ENCODE peak calls at places on chromosomes 3 and 15, in six cellular contexts. Q, L, K, T, O and U are unnamed samples.

GRCh38 chr15:48681274-48681840 is 35.8 kb upstream of the FBN1 start:
- DNase-seq in T (peak), K (no peak), L (no peak), O (peak), Q (no peak), U (no peak)

GRCh38 chr15:90512981-90513380 is 16.7 kb upstream of the CRTC3 start:
- DNase-seq in Q (no peak), T (no peak), L (no peak), O (no peak), K (no peak), U (no peak)

GRCh38 chr3:127604546-127605165 is 6.4 kb downstream of the MCM2 start:
- DNase-seq in K (no peak), O (no peak), Q (no peak), T (no peak), L (no peak), U (no peak)

GRCh38 chr3:141487419-141488345 is 855 bp downstream of the RASA2 start:
- DNase-seq in L (peak), Q (peak), K (peak), T (peak), O (peak), U (peak)

GRCh38 chr3:186307594-186307993 is 54.4 kb downstream of the DGKG start:
- DNase-seq in K (no peak), T (peak), Q (no peak), L (no peak), O (no peak), U (no peak)

GRCh38 chr3:111769965-111770364 is 89.1 kb upstream of the PHLDB2 start:
- DNase-seq in Q (no peak), T (no peak), K (no peak), L (no peak), O (no peak), U (no peak)

GRCh38 chr15:67521770-67522568 is 1.0 kb downstream of the C15orf61 start:
- DNase-seq in K (no peak), Q (no peak), T (peak), L (no peak), O (peak), U (no peak)

GRCh38 chr3:136730595-136731273 is 21.4 kb downstream of the STAG1 start:
- DNase-seq in L (no peak), Q (no peak), O (peak), T (no peak), K (no peak), U (no peak)

GRCh38 chr15:35810007-35810406 is 264.0 kb upstream of the DPH6 start:
- DNase-seq in Q (no peak), K (no peak), O (no peak), T (no peak), L (no peak), U (no peak)

GRCh38 chr3:124260206-124260915 is 268.4 kb upstream of the ROPN1 start:
- DNase-seq in O (no peak), Q (peak), K (peak), L (peak), T (peak), U (peak)

GRCh38 chr15:60918234-60918964 is 310.7 kb downstream of the RORA start:
- DNase-seq in O (peak), L (no peak), K (no peak), Q (no peak), T (no peak), U (peak)

GRCh38 chr3:118740722-118741290 is 293.8 kb downstream of the IGSF11 start:
- DNase-seq in Q (no peak), K (no peak), T (no peak), L (no peak), O (no peak), U (no peak)

GRCh38 chr3:164539215-164539614 is 539.1 kb downstream of the SI start:
- DNase-seq in K (no peak), Q (no peak), L (no peak), O (no peak), T (no peak), U (no peak)

GRCh38 chr3:83890039-83890762 is 1068.6 kb upstream of the CADM2 start:
- DNase-seq in L (no peak), T (peak), K (no peak), Q (no peak), O (no peak), U (no peak)

GRCh38 chr15:39558421-39558820 is 22.5 kb upstream of the THBS1 start:
- DNase-seq in T (no peak), L (no peak), O (no peak), K (no peak), Q (no peak), U (no peak)

GRCh38 chr15:68098465-68098864 is 44.4 kb downstream of the PIAS1 start:
- DNase-seq in T (no peak), O (no peak), K (no peak), Q (no peak), L (no peak), U (no peak)

GRCh38 chr3:135017494-135017893 is 222.4 kb downstream of the EPHB1 start:
- DNase-seq in K (no peak), L (no peak), T (no peak), O (no peak), Q (no peak), U (no peak)

GRCh38 chr15:43210172-43210745 is 10.6 kb downstream of the EPB42 start:
- DNase-seq in K (no peak), O (no peak), T (no peak), Q (no peak), L (no peak), U (no peak)

GRCh38 chr3:148727242-148727641 is 29.5 kb downstream of the AGTR1 start:
- DNase-seq in K (no peak), Q (peak), O (peak), L (no peak), T (peak), U (no peak)

GRCh38 chr3:12187448-12188327 is 29.0 kb upstream of the TIMP4 start:
- DNase-seq in T (peak), Q (peak), K (peak), L (no peak), O (peak), U (no peak)

GRCh38 chr15:23447107-23447500 is at the start of gene GOLGA6L2:
- DNase-seq in O (no peak), Q (no peak), K (no peak), L (no peak), T (peak), U (no peak)

GRCh38 chr15:84797212-84797611 is 19.9 kb upstream of the ALPK3 start:
- DNase-seq in Q (no peak), O (no peak), K (no peak), L (no peak), T (peak), U (no peak)

GRCh38 chr3:50604110-50604621 is 7.4 kb downstream of the CISH start:
- DNase-seq in O (no peak), Q (no peak), K (no peak), L (no peak), T (no peak), U (no peak)

GRCh38 chr3:136245691-136246090 is 4.4 kb upstream of the PCCB start:
- DNase-seq in K (no peak), T (no peak), Q (no peak), L (no peak), O (no peak), U (no peak)

GRCh38 chr15:19973718-19974117 is 567.9 kb downstream of the GOLGA6L6 start:
- DNase-seq in Q (no peak), L (no peak), K (no peak), O (no peak), T (no peak), U (no peak)

GRCh38 chr3:41365973-41366372 is 166.7 kb downstream of the CTNNB1 start:
- DNase-seq in K (no peak), Q (no peak), T (no peak), O (no peak), L (no peak), U (no peak)

GRCh38 chr3:98961161-98962155 is 60.0 kb upstream of the DCBLD2 start:
- DNase-seq in Q (no peak), T (peak), O (no peak), L (no peak), K (no peak), U (no peak)

GRCh38 chr15:85692873-85693272 is 101.9 kb downstream of the KLHL25 start:
- DNase-seq in L (no peak), O (peak), K (no peak), Q (no peak), T (no peak), U (no peak)

GRCh38 chr15:43828061-43828657 is 1.4 kb downstream of the WDR76 start:
- DNase-seq in Q (no peak), L (no peak), O (no peak), T (peak), K (no peak), U (no peak)

GRCh38 chr3:62119139-62119538 is 254.2 kb downstream of the FEZF2 start:
- DNase-seq in T (peak), L (peak), K (no peak), Q (peak), O (no peak), U (no peak)

GRCh38 chr3:184334470-184335158 is 2.8 kb upstream of the FAM131A start:
- DNase-seq in L (peak), K (no peak), T (peak), Q (no peak), O (peak), U (no peak)

GRCh38 chr3:58386966-58387365 is 46.7 kb downstream of the PDHB start:
- DNase-seq in Q (peak), L (no peak), K (peak), T (peak), O (no peak), U (no peak)

GRCh38 chr3:171846594-171846993 is 3.4 kb downstream of the TMEM212 start:
- DNase-seq in L (no peak), T (peak), K (no peak), Q (no peak), O (no peak), U (no peak)

GRCh38 chr3:184872200-184872599 is 60.2 kb downstream of the VPS8 start:
- DNase-seq in L (no peak), Q (no peak), T (no peak), K (no peak), O (no peak), U (no peak)

GRCh38 chr15:51171578-51171932 is 76.8 kb upstream of the TNFAIP8L3 start:
- DNase-seq in K (no peak), O (no peak), L (no peak), T (no peak), Q (no peak), U (no peak)

DNA sequence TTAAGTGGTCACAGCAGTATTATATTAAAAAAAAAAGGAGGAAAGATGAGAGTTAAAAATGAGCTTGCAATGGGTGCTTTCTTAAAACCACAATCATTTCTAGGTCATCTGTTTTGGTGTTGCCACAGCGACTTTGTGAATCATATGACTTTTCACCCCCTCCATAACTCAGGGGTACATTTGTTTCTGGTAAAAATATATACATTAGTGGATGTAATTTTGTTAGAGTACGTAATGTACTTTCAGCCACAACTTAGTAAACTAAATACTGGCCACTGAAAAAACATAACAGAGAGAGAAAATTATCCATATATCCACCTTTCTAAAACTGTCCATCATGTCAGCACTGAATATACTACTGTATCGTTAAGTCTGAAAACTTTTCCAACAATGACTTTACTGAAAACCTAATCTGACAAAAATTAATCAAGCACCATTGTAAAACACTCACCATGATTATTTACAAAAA is 3.4 kb downstream of the ANKRD28 start:
- DNase-seq in T (peak), L (no peak), K (no peak), Q (no peak), O (no peak), U (no peak)
- H3K4me3 ChIP-seq in T (peak), L (peak), K (no peak), Q (no peak), O (no peak), U (no peak)

GRCh38 chr3:179682681-179683080 is 29.8 kb downstream of the USP13 start:
- DNase-seq in L (no peak), T (no peak), O (no peak), K (no peak), Q (no peak), U (no peak)

GRCh38 chr3:179688847-179689246 is 36.0 kb downstream of the USP13 start:
- DNase-seq in O (no peak), T (peak), Q (no peak), L (no peak), K (no peak), U (no peak)

DNA sequence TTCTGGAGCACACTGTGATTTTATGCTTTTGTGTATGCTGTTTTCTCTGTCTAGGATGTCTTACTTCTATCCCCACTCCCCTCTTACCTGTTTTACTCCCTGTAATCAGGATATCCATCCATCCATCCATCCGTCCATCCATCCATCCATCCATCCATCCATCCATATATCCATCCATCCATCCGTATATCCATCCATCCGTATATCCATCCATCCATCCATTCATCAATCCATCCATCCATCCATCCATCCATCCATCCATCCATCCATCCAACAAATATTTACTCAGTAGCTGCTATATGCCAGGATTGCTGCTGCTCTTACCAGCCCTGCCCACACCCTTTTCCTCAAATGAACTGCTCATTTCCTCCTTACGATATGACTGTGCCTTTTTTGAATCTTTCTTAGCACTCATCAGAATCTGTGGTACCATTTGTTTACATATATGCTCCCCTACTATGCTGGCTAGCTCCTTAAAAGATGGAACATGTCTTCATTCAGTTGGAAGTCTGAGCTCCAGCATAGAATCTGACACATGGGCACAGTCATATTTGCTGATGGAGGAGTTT is 35.2 kb downstream of the USP13 start:
- DNase-seq in O (no peak), T (no peak), Q (no peak), K (no peak), L (no peak), U (no peak)
- H3K4me3 ChIP-seq in O (no peak), T (no peak), Q (no peak), K (no peak), L (no peak), U (no peak)

DNA sequence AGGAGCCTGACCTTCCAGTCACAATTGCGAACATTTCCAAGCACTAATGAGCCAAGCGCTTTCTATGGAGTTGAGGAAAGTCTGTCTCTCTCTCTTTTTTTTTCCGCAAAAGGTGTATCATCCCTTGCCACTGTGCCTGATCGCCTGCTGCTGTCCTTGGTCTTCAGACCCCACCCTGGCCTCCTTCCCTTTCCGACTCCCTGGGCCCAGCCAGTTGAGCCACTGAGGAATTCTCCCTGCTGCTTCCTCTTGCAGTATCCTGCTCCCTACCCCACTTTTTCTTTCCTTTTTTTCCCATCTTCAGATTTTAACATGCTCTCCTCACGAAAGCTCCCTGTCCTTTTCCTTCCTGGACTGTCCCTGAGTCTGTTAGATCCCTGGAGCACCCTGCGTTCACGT is 396.5 kb upstream of the C2CD4B start:
- DNase-seq in O (peak), L (no peak), T (no peak), K (no peak), Q (no peak), U (no peak)
- H3K4me3 ChIP-seq in O (peak), L (peak), T (no peak), K (peak), Q (no peak), U (no peak)

GRCh38 chr15:56731571-56731970 is 1.7 kb downstream of the ZNF280D start:
- DNase-seq in L (no peak), Q (no peak), O (no peak), T (no peak), K (no peak), U (no peak)
- H3K4me3 ChIP-seq in L (peak), Q (peak), O (no peak), T (peak), K (peak), U (no peak)

DNA sequence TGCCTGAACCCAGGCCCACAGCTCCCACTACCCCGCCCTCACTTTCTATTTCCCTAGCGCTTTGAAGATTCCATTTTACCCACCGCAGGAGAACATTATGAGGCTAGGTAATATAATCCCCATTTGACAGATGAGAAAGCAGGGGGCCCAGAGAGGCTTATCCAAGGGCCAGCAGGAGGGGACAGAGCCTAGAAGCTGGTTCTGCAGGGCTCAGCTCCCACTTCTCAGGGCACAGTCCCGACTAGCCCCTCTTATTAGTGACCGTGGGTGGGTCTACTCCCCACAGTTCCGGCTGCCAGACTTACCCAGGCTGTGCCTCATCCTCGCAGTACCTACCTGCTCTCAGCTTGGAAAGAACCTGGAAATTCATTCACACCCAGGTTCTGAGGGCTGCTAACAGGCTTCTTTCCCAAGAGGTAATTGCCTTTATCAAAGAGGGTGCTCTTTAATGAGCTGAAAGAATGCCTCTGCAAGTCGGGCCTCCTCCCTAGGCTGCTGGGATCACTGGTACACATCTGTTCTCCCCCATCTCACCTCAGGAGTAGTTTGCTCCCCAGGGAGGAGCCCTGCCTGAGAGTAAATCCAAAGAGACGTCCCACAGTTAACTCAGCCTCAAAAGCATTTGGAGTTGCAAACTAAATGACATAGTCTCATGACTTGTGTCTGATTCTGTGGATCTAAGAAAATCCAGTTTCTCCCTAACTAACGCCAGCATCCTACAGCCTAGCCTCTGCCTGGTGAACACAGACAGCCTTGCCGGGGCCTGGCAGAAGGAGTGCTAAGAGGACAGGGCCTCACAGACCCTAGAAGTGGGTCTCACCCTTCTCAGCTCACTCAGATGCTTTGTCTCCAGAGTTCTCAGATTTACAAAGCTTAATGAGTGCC is 125.0 kb downstream of the CHSY1 start:
- DNase-seq in K (no peak), L (no peak), Q (peak), O (no peak), T (peak), U (no peak)
- H3K4me3 ChIP-seq in K (no peak), L (no peak), Q (no peak), O (no peak), T (no peak), U (no peak)

DNA sequence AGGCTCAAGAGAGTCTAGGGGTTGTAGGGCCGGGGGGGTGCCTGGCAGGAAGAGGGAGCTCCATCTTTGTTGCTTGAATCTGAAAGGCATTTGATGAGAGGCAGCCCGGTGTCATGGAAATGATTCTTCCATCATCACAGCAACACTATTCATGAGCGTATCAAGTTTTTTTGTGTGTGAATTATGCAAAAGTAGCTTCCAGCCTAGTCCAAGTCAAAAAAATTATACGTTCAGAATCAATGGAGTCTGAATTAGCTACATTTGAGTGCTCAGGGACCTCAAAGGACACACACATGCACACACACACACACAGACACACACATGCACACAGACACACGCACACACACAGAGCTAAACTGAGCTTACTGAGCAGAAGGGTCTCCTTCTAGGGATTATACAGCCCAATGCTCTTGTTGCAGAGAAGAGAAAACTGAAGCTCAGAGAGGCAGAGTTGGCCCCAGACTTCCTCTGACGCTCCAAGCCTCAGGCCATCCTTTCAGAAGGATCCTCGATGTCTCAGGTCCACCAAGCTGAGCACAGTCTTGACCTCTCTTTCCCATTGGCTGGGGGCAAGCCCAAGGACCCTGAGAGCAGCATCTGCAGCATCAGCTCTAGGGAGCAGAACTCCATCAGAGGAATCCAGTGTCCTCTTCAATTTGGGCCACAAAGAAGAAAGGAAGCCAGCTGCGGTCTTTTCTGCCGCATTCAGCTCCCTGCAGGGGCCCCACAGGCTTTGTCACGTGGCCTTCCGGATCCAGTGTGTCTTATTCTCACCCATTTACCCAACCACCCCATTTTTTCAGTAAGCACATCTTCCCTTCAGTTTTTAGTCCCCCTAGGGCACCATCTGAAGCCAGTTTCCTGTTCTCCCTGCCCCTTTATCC is 228.0 kb downstream of the UACA start:
- DNase-seq in Q (peak), T (no peak), O (peak), L (no peak), K (no peak), U (no peak)
- H3K4me3 ChIP-seq in Q (no peak), T (no peak), O (no peak), L (no peak), K (no peak), U (no peak)